ENCODE peak calls at places on chromosomes 3 and 15, in six cellular contexts. I is uterus; X is CD4-positive, alpha-beta T cell; V is spleen; O is mammary epithelial cell; C is SK-N-SH. L is an unnamed sample.
A peak's percentile ranks its signal among the peaks of the same experiment; 100 is the strongest.

GRCh38 chr3:63977893-63978292 is 45.4 kb downstream of the PSMD6 start:
- DNase-seq in I (no peak), X (no peak), V (no peak), O (no peak), C (no peak), L (no peak)

GRCh38 chr3:160661660-160662059 is 15.3 kb upstream of the ARL14 start:
- DNase-seq in I (no peak), X (no peak), V (no peak), O (no peak), C (no peak), L (no peak)

GRCh38 chr3:181700168-181701087 is 11.3 kb upstream of the SOX2 start:
- DNase-seq in I (peak; percentile 63), X (no peak), V (no peak), O (peak; percentile 66), C (peak; percentile 87), L (peak; percentile 80)

GRCh38 chr15:85361306-85361705 is 19.1 kb upstream of the AKAP13 start:
- DNase-seq in I (no peak), X (no peak), V (no peak), O (no peak), C (no peak), L (no peak)

GRCh38 chr15:64151727-64152506 is at the start of gene SNX22:
- DNase-seq in I (no peak), X (peak; percentile 28), V (peak; percentile 86), O (no peak), C (peak; percentile 71), L (no peak)

GRCh38 chr3:45180051-45180450 is 33.9 kb upstream of the CDCP1 start:
- DNase-seq in I (no peak), X (no peak), V (peak; percentile 19), O (peak; percentile 59), C (no peak), L (no peak)

GRCh38 chr3:152399374-152399773 is 130.6 kb downstream of the MBNL1 start:
- DNase-seq in I (no peak), X (no peak), V (no peak), O (peak; percentile 73), C (no peak), L (no peak)

GRCh38 chr15:63368503-63368902 is 13.1 kb downstream of the CA12 start:
- DNase-seq in I (no peak), X (no peak), V (peak; percentile 50), O (no peak), C (no peak), L (no peak)

GRCh38 chr3:11717768-11718581 is 74.3 kb upstream of the VGLL4 start:
- DNase-seq in I (peak; percentile 24), X (no peak), V (no peak), O (peak; percentile 47), C (no peak), L (no peak)

GRCh38 chr3:10814623-10815022 is 1.4 kb upstream of the SLC6A11 start:
- DNase-seq in I (no peak), X (no peak), V (no peak), O (no peak), C (no peak), L (no peak)

GRCh38 chr15:85414495-85414894 is 34.1 kb downstream of the AKAP13 start:
- DNase-seq in I (no peak), X (no peak), V (no peak), O (peak; percentile 43), C (no peak), L (no peak)

DNA sequence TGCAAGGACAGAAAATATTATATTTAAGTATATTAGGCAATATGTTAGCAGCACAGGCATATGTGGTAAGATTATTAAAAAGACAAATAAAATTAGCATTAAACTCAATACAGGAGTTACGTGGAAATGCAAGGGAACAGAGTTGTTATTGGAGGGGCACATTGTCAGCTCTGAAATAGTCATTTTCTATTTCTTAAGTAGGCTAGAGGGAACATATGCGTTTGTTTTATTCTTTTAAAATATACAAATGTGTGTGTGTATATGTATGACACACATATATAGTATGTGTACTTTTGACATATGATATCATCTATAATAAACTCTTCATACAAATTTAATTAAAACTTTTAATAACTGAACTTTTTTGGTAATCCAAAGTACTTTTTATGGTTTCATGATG is 22.8 kb upstream of the VEPH1 start:
- DNase-seq in I (no peak), X (no peak), V (no peak), O (no peak), C (no peak), L (no peak)
- H3K27me3 ChIP-seq in I (no peaks in the 10 kb centered on the region), X (no peaks in the 10 kb centered on the region), V (no peaks in the 10 kb centered on the region), O (no peaks in the 10 kb centered on the region), C (no peaks in the 10 kb centered on the region), L (no peaks in the 10 kb centered on the region)

GRCh38 chr3:120177151-120177550 is 82.9 kb upstream of the GSK3B start:
- DNase-seq in I (peak; percentile 21), X (no peak), V (no peak), O (peak; percentile 91), C (peak; percentile 22), L (no peak)
- H3K27ac ChIP-seq in I (no peak overlapping the region), X (no peak overlapping the region), V (no peak overlapping the region), O (peak overlapping the region; percentile 82), C (peak overlapping the region; percentile 91), L (no peak overlapping the region)

GRCh38 chr3:150373234-150373633 is 34.9 kb upstream of the TSC22D2 start:
- DNase-seq in I (no peak), X (no peak), V (no peak), O (no peak), C (no peak), L (no peak)

GRCh38 chr3:150370129-150370602 is 37.9 kb upstream of the TSC22D2 start:
- DNase-seq in I (peak; percentile 73), X (no peak), V (no peak), O (peak; percentile 96), C (no peak), L (peak; percentile 22)

GRCh38 chr3:150370982-150371381 is 37.1 kb upstream of the TSC22D2 start:
- DNase-seq in I (no peak), X (no peak), V (no peak), O (no peak), C (no peak), L (no peak)

GRCh38 chr3:150371741-150372254 is 36.3 kb upstream of the TSC22D2 start:
- DNase-seq in I (peak; percentile 71), X (no peak), V (no peak), O (peak; percentile 98), C (no peak), L (no peak)

DNA sequence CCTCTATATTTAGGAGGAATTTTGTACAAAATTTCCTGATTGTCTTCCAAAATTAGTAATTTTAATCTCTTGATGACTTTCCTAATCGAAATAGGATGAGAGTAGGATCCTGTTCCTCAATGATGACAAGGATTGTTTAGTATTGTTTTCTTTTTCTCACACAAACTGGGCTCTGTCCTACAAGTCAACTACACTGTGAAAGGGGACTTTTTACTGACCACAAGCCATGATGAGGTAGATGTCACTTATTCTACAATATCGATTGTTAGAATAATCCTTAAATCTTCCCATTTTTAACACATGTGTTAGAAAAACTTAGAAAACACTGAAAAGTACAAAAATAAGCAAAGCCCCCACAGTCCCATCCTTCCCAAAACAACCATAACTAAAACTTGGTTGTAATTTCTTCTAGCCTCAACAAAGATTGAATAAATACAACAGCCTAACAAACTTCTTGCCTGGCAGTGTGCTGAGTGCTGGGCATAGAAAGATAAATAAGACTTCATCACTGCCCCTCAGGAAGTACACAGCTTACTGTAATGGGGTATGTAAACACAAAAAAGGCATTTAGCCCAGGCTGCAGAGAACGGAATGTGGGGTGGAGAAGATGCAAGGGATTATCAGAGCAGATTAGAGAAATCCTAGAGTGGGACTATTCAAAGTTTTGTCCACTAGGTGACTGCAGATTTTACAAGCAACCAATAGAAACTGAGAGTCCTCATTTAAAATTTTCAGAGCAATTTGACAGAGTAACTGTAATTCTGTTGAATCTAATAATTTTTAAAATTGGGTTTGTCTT is 35.6 kb upstream of the TSC22D2 start:
- DNase-seq in I (no peak), X (no peak), V (no peak), O (no peak), C (no peak), L (no peak)
- TF ChIP-seq CTCF in I (no peak), X (no peak), V (no peak), O (peak; percentile 30), C (peak; percentile 47), L (no peak)

GRCh38 chr15:67824900-67825879 is at the start of gene SKOR1:
- DNase-seq in I (no peak), X (no peak), V (peak; percentile 64), O (no peak), C (peak; percentile 65), L (peak; percentile 8)
- H3K27me3 ChIP-seq in I (peaks cover 57% of the 10 kb centered on the region), X (peaks cover 85% of the 10 kb centered on the region), V (peaks cover 38% of the 10 kb centered on the region), O (peaks cover 85% of the 10 kb centered on the region), C (peaks cover 36% of the 10 kb centered on the region), L (peaks cover 100% of the 10 kb centered on the region)

GRCh38 chr3:193552911-193553310 is 1.8 kb downstream of the ATP13A4 start:
- DNase-seq in I (no peak), X (no peak), V (no peak), O (no peak), C (no peak), L (no peak)

GRCh38 chr3:193544289-193544688 is 10.4 kb downstream of the ATP13A4 start:
- DNase-seq in I (no peak), X (no peak), V (no peak), O (no peak), C (no peak), L (no peak)

GRCh38 chr3:193545304-193545703 is 9.4 kb downstream of the ATP13A4 start:
- DNase-seq in I (no peak), X (no peak), V (no peak), O (no peak), C (no peak), L (no peak)

GRCh38 chr3:193546129-193546528 is 8.6 kb downstream of the ATP13A4 start:
- DNase-seq in I (no peak), X (no peak), V (no peak), O (no peak), C (no peak), L (no peak)

DNA sequence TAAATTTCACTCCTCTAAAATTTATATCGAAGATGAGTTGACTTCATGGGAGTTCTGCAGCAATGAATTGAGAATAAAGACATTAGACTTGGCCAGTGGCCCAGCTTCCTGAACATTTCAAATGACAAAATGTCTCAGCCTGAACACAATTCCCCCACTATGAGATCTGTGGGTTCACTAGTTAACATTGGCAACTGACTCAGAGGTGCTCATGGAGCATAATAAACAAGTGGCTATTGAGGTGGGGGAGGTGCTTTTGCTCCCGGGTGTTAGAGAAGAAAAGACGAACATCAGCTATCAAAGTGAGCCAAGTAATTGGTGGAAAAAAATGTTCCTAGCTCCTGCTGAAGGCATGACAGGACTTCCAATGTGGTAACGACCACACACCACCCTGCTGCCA is 6.3 kb downstream of the ATP13A4 start:
- DNase-seq in I (no peak), X (no peak), V (no peak), O (no peak), C (no peak), L (peak; percentile 31)
- H3K27ac ChIP-seq in I (no peak overlapping the region), X (no peak overlapping the region), V (no peak overlapping the region), O (no peak overlapping the region), C (no peak overlapping the region), L (peak overlapping the region; percentile 58)

GRCh38 chr15:57248074-57248473 is 128.2 kb upstream of the CGNL1 start:
- DNase-seq in I (no peak), X (no peak), V (no peak), O (no peak), C (peak; percentile 67), L (no peak)
- TF ChIP-seq CTCF in I (no peak), X (no peak), V (no peak), O (no peak), C (no peak), L (no peak)

DNA sequence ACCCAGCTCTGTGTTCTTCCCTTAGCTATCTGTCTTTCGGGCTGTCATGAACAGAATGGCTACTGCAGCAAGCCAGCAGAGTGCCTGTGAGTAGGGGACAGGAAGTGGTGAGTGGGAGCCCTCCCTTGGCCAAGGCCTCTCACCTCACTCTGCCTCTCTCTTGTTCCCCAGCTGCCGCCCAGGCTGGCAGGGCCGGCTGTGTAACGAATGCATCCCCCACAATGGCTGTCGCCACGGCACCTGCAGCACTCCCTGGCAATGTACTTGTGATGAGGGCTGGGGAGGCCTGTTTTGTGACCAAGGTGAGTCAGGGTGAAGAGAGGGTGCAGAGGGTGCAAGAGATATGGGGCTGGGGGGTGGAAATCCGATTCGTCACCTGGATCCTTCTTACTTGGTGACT is 3.0 kb downstream of the DLL4 start:
- DNase-seq in I (no peak), X (no peak), V (peak; percentile 69), O (no peak), C (peak; percentile 22), L (no peak)
- H3K27me3 ChIP-seq in I (peaks cover 37% of the 10 kb centered on the region), X (peaks cover 51% of the 10 kb centered on the region), V (no peaks in the 10 kb centered on the region), O (peaks cover 17% of the 10 kb centered on the region), C (peaks cover 42% of the 10 kb centered on the region), L (peaks cover 51% of the 10 kb centered on the region)